ENCODE peak calls at places on chromosomes 4 and X, in six cellular contexts. P is adrenal gland, Z is type B pancreatic cell, Y is body of pancreas, F is Calu3, E is fibroblast of the aortic adventitia. S is an unnamed sample.

GRCh38 chrX:153779891-153780677 is 757 bp upstream of the SRPK3 start:
- DNase-seq in P (no peak), Z (no peak), Y (no peak), F (no peak), E (no peak), S (no peak)

GRCh38 chrX:55088795-55089489 is at the start of gene PAGE2:
- DNase-seq in P (no peak), Z (no peak), Y (no peak), F (no peak), E (no peak), S (no peak)

GRCh38 chrX:106581856-106582255 is 29.9 kb upstream of the RADX start:
- DNase-seq in P (no peak), Z (no peak), Y (no peak), F (no peak), E (no peak), S (no peak)

GRCh38 chrX:107537815-107538214 is 88.4 kb downstream of the FRMPD3 start:
- DNase-seq in P (peak; percentile 22), Z (no peak), Y (peak; percentile 37), F (peak; percentile 63), E (peak; percentile 65), S (no peak)

GRCh38 chr4:12445711-12446110 is 1017.0 kb upstream of the HS3ST1 start:
- DNase-seq in P (no peak), Z (no peak), Y (no peak), F (no peak), E (peak; percentile 1), S (no peak)

GRCh38 chr4:83356899-83357661 is 22.4 kb upstream of the HPSE start:
- DNase-seq in P (no peak), Z (no peak), Y (no peak), F (no peak), E (peak; percentile 97), S (peak; percentile 75)

GRCh38 chrX:23907106-23907495 is 637 bp downstream of the APOO start:
- DNase-seq in P (no peak), Z (no peak), Y (no peak), F (no peak), E (no peak), S (no peak)

GRCh38 chrX:80817002-80817401 is 7.3 kb upstream of the BRWD3 start:
- DNase-seq in P (no peak), Z (no peak), Y (no peak), F (no peak), E (peak; percentile 63), S (no peak)

GRCh38 chr4:94595880-94596483 is 144.2 kb downstream of the PDLIM5 start:
- DNase-seq in P (no peak), Z (no peak), Y (no peak), F (no peak), E (peak; percentile 84), S (no peak)

GRCh38 chr4:89661490-89661889 is 175.5 kb downstream of the SNCA start:
- DNase-seq in P (no peak), Z (no peak), Y (no peak), F (no peak), E (peak; percentile 5), S (no peak)

GRCh38 chr4:80197132-80197573 is at the start of gene PRDM8:
- DNase-seq in P (no peak), Z (no peak), Y (no peak), F (no peak), E (no peak), S (no peak)

GRCh38 chr4:100895572-100896197 is 377.9 kb upstream of the EMCN start:
- DNase-seq in P (no peak), Z (no peak), Y (no peak), F (no peak), E (peak; percentile 23), S (no peak)

GRCh38 chrX:110086916-110087484 is 84.1 kb downstream of the TMEM164 start:
- DNase-seq in P (no peak), Z (no peak), Y (no peak), F (peak; percentile 11), E (peak; percentile 92), S (peak; percentile 57)

GRCh38 chrX:111837226-111837625 is 38.8 kb upstream of the TRPC5OS start:
- DNase-seq in P (no peak), Z (no peak), Y (no peak), F (no peak), E (no peak), S (no peak)

GRCh38 chrX:7215842-7216241 is 67.9 kb upstream of the PUDP start:
- DNase-seq in P (no peak), Z (no peak), Y (no peak), F (no peak), E (peak; percentile 9), S (no peak)

GRCh38 chr4:16100833-16101232 is 17.0 kb upstream of the PROM1 start:
- DNase-seq in P (no peak), Z (no peak), Y (no peak), F (no peak), E (no peak), S (no peak)

GRCh38 chr4:80423553-80424224 is 88.2 kb downstream of the CFAP299 start:
- DNase-seq in P (no peak), Z (no peak), Y (no peak), F (no peak), E (peak; percentile 42), S (no peak)

GRCh38 chr4:161183729-161184128 is 980.1 kb downstream of the FSTL5 start:
- DNase-seq in P (no peak), Z (no peak), Y (no peak), F (no peak), E (no peak), S (no peak)

GRCh38 chrX:38806054-38806389 is 4.8 kb downstream of the MID1IP1 start:
- DNase-seq in P (no peak), Z (no peak), Y (peak; percentile 29), F (no peak), E (no peak), S (no peak)

GRCh38 chr4:37400326-37400881 is 155.9 kb downstream of the NWD2 start:
- DNase-seq in P (no peak), Z (no peak), Y (no peak), F (no peak), E (no peak), S (no peak)

GRCh38 chr4:28788929-28789490 is 1928.4 kb downstream of the STIM2 start:
- DNase-seq in P (no peak), Z (no peak), Y (no peak), F (no peak), E (no peak), S (no peak)
- TF ChIP-seq CTCF in P (no peak), Z (no peak), Y (no peak), F (no peak), E (no peak), S (no peak)

GRCh38 chr4:175253184-175253902 is 335.2 kb downstream of the ADAM29 start:
- DNase-seq in P (no peak), Z (no peak), Y (no peak), F (no peak), E (no peak), S (no peak)
- TF ChIP-seq CTCF in P (no peak), Z (peak; percentile 48), Y (no peak), F (peak; percentile 26), E (no peak), S (no peak)

GRCh38 chrX:46376246-46376885 is 168.9 kb downstream of the ZNF674 start:
- DNase-seq in P (no peak), Z (no peak), Y (peak; percentile 17), F (peak; percentile 55), E (peak; percentile 71), S (no peak)
- TF ChIP-seq CTCF in P (peak; percentile 44), Z (peak; percentile 69), Y (no peak), F (peak; percentile 25), E (peak; percentile 41), S (peak; percentile 49)

DNA sequence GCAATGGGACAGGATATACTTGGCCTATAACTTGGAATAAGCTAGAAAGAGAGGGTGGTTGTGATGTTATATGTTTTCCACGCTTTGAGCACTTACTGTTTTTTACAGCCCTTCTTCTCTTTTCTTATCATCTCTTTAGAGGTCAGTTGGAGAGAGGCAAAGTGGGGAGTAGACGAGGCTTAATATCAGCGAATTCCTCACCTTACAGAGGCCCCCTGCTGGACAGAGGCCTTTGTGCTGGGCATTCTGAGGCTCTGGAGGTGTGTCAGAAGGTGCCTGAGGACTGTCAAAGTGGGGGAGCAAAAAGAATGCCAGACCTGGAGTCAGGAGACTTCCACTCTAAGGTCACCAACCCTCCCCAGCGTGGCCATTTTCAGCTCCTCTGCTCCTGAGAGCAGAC is 42.5 kb downstream of the MAMLD1 start:
- DNase-seq in P (no peak), Z (no peak), Y (no peak), F (peak; percentile 35), E (no peak), S (no peak)
- TF ChIP-seq CTCF in P (peak; percentile 13), Z (peak; percentile 32), Y (no peak), F (no peak), E (no peak), S (no peak)

GRCh38 chr4:127783971-127784519 is 1.9 kb downstream of the HSPA4L start:
- DNase-seq in P (no peak), Z (no peak), Y (no peak), F (no peak), E (peak; percentile 6), S (no peak)

GRCh38 chr4:127793528-127793927 is 11.4 kb downstream of the HSPA4L start:
- DNase-seq in P (no peak), Z (no peak), Y (no peak), F (no peak), E (no peak), S (no peak)

GRCh38 chr4:127783026-127783769 is 1.1 kb downstream of the HSPA4L start:
- DNase-seq in P (peak; percentile 78), Z (no peak), Y (peak; percentile 77), F (peak; percentile 54), E (peak; percentile 79), S (no peak)

DNA sequence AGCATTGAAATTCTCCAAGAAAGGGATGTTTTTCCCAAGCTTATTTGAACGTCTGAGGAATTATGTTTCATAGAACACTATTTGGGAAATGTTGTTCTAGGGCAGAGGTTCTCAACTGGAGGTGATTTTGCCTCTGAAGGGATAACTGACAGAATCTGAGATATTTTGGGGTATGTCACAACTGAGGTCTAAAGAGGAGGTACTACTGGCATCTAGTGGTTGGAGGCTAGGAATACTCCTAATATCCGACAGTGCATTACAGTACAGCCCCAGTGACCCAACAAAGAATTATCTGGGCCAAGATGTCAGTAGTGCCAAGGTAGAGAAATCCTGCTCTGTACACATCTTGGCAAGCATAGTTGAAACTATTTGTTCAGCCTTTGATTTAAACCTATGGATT is 6.4 kb downstream of the HSPA4L start:
- DNase-seq in P (no peak), Z (no peak), Y (no peak), F (peak; percentile 4), E (peak; percentile 1), S (no peak)
- TF ChIP-seq CTCF in P (peak; percentile 16), Z (peak; percentile 39), Y (no peak), F (no peak), E (no peak), S (no peak)

DNA sequence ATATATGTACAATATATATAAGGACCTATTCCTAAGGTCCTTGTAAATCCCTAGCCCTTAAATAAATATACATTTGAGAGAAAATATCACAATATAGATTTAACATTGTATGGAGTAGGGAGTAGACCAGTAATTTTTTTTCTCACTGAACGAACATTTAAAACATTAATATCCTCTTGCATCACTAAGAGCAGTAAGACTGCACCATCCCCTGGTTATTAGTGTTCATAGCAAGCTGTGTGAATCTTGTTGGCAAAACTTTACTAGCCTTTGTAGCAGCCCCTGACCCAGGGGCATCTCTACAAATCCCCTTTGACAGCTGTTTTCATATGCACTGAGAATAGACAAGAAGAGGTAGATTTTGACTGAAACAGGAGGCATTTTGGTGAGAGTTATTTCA is 146.5 kb downstream of the IL1RAPL2 start:
- DNase-seq in P (no peak), Z (no peak), Y (no peak), F (no peak), E (no peak), S (no peak)
- TF ChIP-seq CTCF in P (no peak), Z (no peak), Y (no peak), F (no peak), E (no peak), S (no peak)